ENCODE peak calls at places on chromosomes 16 and 17, in six cellular contexts. L, H, G, W, D and N are unnamed samples.

GRCh38 chr16:57536306-57537193 is at the start of gene CCDC102A:
- DNase-seq in L (peak; percentile 36), H (no peak), G (no peak), W (peak; percentile 91), D (no peak), N (no peak)

GRCh38 chr17:34763727-34764665 is 184.6 kb downstream of the TMEM132E start:
- DNase-seq in L (no peak), H (no peak), G (no peak), W (no peak), D (no peak), N (peak; percentile 68)

GRCh38 chr17:33038740-33039139 is 47.1 kb downstream of the SPACA3 start:
- DNase-seq in L (no peak), H (peak; percentile 9), G (no peak), W (peak; percentile 88), D (no peak), N (peak; percentile 73)

GRCh38 chr16:70662991-70663523 is 16.7 kb downstream of the IL34 start:
- DNase-seq in L (no peak), H (no peak), G (no peak), W (peak; percentile 70), D (no peak), N (no peak)

GRCh38 chr16:87806246-87806607 is 40.4 kb upstream of the KLHDC4 start:
- DNase-seq in L (peak; percentile 16), H (no peak), G (no peak), W (no peak), D (no peak), N (peak; percentile 21)

GRCh38 chr17:50918933-50919296 is 52.8 kb upstream of the TOB1 start:
- DNase-seq in L (peak; percentile 33), H (no peak), G (no peak), W (no peak), D (no peak), N (no peak)

GRCh38 chr16:27220991-27221390 is 17.7 kb downstream of the KDM8 start:
- DNase-seq in L (no peak), H (no peak), G (no peak), W (no peak), D (no peak), N (no peak)

GRCh38 chr17:15914400-15915165 is 30.3 kb upstream of the ADORA2B start:
- DNase-seq in L (no peak), H (no peak), G (no peak), W (no peak), D (no peak), N (no peak)

GRCh38 chr17:49694847-49695697 is 12.7 kb downstream of the SLC35B1 start:
- DNase-seq in L (peak; percentile 69), H (no peak), G (peak; percentile 60), W (peak; percentile 84), D (peak; percentile 49), N (peak; percentile 43)

GRCh38 chr17:42518046-42518754 is 17.8 kb upstream of the NAGLU start:
- DNase-seq in L (no peak), H (peak; percentile 76), G (peak; percentile 86), W (peak; percentile 10), D (no peak), N (peak; percentile 95)

GRCh38 chr17:37710344-37710886 is 34.4 kb downstream of the HNF1B start:
- DNase-seq in L (no peak), H (peak; percentile 37), G (peak; percentile 95), W (peak; percentile 77), D (no peak), N (peak; percentile 51)

GRCh38 chr17:8960325-8961144 is 5.0 kb downstream of the PIK3R5 start:
- DNase-seq in L (no peak), H (no peak), G (no peak), W (peak; percentile 40), D (no peak), N (no peak)

GRCh38 chr17:965311-965989 is 14.1 kb downstream of the NXN start:
- DNase-seq in L (no peak), H (no peak), G (no peak), W (no peak), D (no peak), N (no peak)

GRCh38 chr17:65557349-65558310 is 3.8 kb downstream of the AXIN2 start:
- DNase-seq in L (peak; percentile 11), H (peak; percentile 71), G (no peak), W (no peak), D (no peak), N (peak; percentile 96)

GRCh38 chr17:82520041-82520910 is 744 bp downstream of the FOXK2 start:
- DNase-seq in L (no peak), H (no peak), G (no peak), W (peak; percentile 83), D (no peak), N (peak; percentile 37)

GRCh38 chr17:50043290-50044148 is 12.4 kb upstream of the ITGA3 start:
- DNase-seq in L (no peak), H (no peak), G (no peak), W (peak; percentile 8), D (no peak), N (no peak)

GRCh38 chr17:2347805-2348685 is 10.7 kb downstream of the SGSM2 start:
- DNase-seq in L (no peak), H (no peak), G (peak; percentile 67), W (peak; percentile 92), D (no peak), N (no peak)

GRCh38 chr16:31112711-31113419 is 4.6 kb upstream of the KAT8 start:
- DNase-seq in L (no peak), H (no peak), G (no peak), W (peak; percentile 10), D (no peak), N (no peak)

GRCh38 chr16:29907973-29908372 is 7.7 kb downstream of the ASPHD1 start:
- DNase-seq in L (no peak), H (no peak), G (no peak), W (no peak), D (no peak), N (no peak)

GRCh38 chr16:70276392-70276791 is 12.9 kb downstream of the AARS1 start:
- DNase-seq in L (no peak), H (no peak), G (no peak), W (no peak), D (no peak), N (no peak)

GRCh38 chr16:56189990-56190902 is 1.0 kb upstream of the GNAO1 start:
- DNase-seq in L (no peak), H (no peak), G (no peak), W (peak; percentile 51), D (no peak), N (peak; percentile 1)

GRCh38 chr16:85162478-85163277 is 50.4 kb upstream of the CIBAR2 start:
- DNase-seq in L (no peak), H (no peak), G (no peak), W (no peak), D (no peak), N (no peak)

GRCh38 chr17:39903158-39903884 is 15.1 kb downstream of the GSDMB start:
- DNase-seq in L (no peak), H (no peak), G (no peak), W (no peak), D (no peak), N (no peak)

GRCh38 chr16:18943414-18943813 is 17.2 kb upstream of the SMG1 start:
- DNase-seq in L (no peak), H (no peak), G (no peak), W (no peak), D (no peak), N (no peak)

GRCh38 chr17:78759203-78759968 is 22.7 kb downstream of the CYTH1 start:
- DNase-seq in L (peak; percentile 58), H (peak; percentile 73), G (peak; percentile 61), W (no peak), D (no peak), N (no peak)

GRCh38 chr17:53406907-53407306 is 415.8 kb upstream of the KIF2B start:
- DNase-seq in L (no peak), H (no peak), G (no peak), W (no peak), D (no peak), N (no peak)